ENCODE peak calls at places on chromosomes 5 and 9, in four cellular contexts. One of them, this sample, is unnamed.

GRCh38 chr9:16830806-16831205 is 39.7 kb downstream of the BNC2 start:
- DNase-seq in EL: no peak
- DNase-seq in stomach: no peak
- DNase-seq in MCF 10A: no peak
- DNase-seq in this sample: no peak

GRCh38 chr5:169251685-169252084 is 49.3 kb downstream of the SLIT3 start:
- DNase-seq in MCF 10A: no peak
- DNase-seq in EL: peak
- DNase-seq in stomach: no peak
- DNase-seq in this sample: peak

GRCh38 chr5:68482199-68482598 is 266.6 kb downstream of the PIK3R1 start:
- DNase-seq in stomach: no peak
- DNase-seq in MCF 10A: no peak
- DNase-seq in EL: no peak
- DNase-seq in this sample: no peak

GRCh38 chr5:132765311-132766019 is 11.6 kb downstream of the SEPTIN8 start:
- DNase-seq in stomach: no peak
- DNase-seq in EL: no peak
- DNase-seq in MCF 10A: no peak
- DNase-seq in this sample: peak

GRCh38 chr5:77952811-77953210 is 176.7 kb upstream of the TBCA start:
- DNase-seq in stomach: no peak
- DNase-seq in MCF 10A: no peak
- DNase-seq in EL: peak
- DNase-seq in this sample: no peak

GRCh38 chr9:115002371-115003120 is 72.2 kb upstream of the TNFSF8 start:
- DNase-seq in MCF 10A: no peak
- DNase-seq in EL: no peak
- DNase-seq in stomach: no peak
- DNase-seq in this sample: no peak

GRCh38 chr5:110376281-110376916 is 350.1 kb downstream of the TMEM232 start:
- DNase-seq in EL: peak
- DNase-seq in stomach: no peak
- DNase-seq in MCF 10A: no peak
- DNase-seq in this sample: peak

GRCh38 chr5:171782332-171782966 is 3.2 kb upstream of the SMIM23 start:
- DNase-seq in MCF 10A: no peak
- DNase-seq in stomach: no peak
- DNase-seq in EL: no peak
- DNase-seq in this sample: no peak

GRCh38 chr5:174323878-174324281 is 278.4 kb downstream of the NSG2 start:
- DNase-seq in MCF 10A: peak
- DNase-seq in EL: peak
- DNase-seq in stomach: no peak
- DNase-seq in this sample: peak

GRCh38 chr9:133771486-133772482 is 33.6 kb upstream of the SARDH start:
- DNase-seq in EL: no peak
- DNase-seq in MCF 10A: no peak
- DNase-seq in stomach: no peak
- DNase-seq in this sample: peak

GRCh38 chr9:78713746-78714405 is 417.0 kb downstream of the PSAT1 start:
- DNase-seq in stomach: no peak
- DNase-seq in EL: peak
- DNase-seq in MCF 10A: no peak
- DNase-seq in this sample: no peak

GRCh38 chr5:131185523-131186104 is 14.9 kb downstream of the LYRM7 start:
- DNase-seq in EL: no peak
- DNase-seq in MCF 10A: no peak
- DNase-seq in stomach: no peak
- DNase-seq in this sample: no peak

GRCh38 chr9:133737071-133737773 is 930 bp downstream of the SARDH start:
- DNase-seq in stomach: peak
- DNase-seq in MCF 10A: no peak
- DNase-seq in EL: no peak
- DNase-seq in this sample: no peak

GRCh38 chr5:161535762-161536161 is 10.8 kb downstream of the GABRB2 start:
- DNase-seq in EL: no peak
- DNase-seq in MCF 10A: peak
- DNase-seq in stomach: no peak
- DNase-seq in this sample: peak

GRCh38 chr5:89457411-89458329 is 574.7 kb upstream of the MEF2C start:
- DNase-seq in EL: peak
- DNase-seq in stomach: no peak
- DNase-seq in MCF 10A: peak
- DNase-seq in this sample: peak

GRCh38 chr9:130805510-130806387 is 29.3 kb upstream of the ABL1 start:
- DNase-seq in EL: peak
- DNase-seq in stomach: no peak
- DNase-seq in MCF 10A: no peak
- DNase-seq in this sample: no peak

GRCh38 chr9:126777733-126778132 is 27.1 kb upstream of the ZBTB43 start:
- DNase-seq in stomach: no peak
- DNase-seq in MCF 10A: peak
- DNase-seq in EL: no peak
- DNase-seq in this sample: peak

GRCh38 chr9:126650830-126651341 is 37.2 kb downstream of the LMX1B start:
- DNase-seq in stomach: no peak
- DNase-seq in MCF 10A: no peak
- DNase-seq in EL: no peak
- DNase-seq in this sample: no peak

GRCh38 chr5:95794070-95794516 is 28.4 kb downstream of the GLRX start:
- DNase-seq in MCF 10A: no peak
- DNase-seq in EL: peak
- DNase-seq in stomach: no peak
- DNase-seq in this sample: peak

GRCh38 chr9:104009853-104010252 is 84.3 kb upstream of the SMC2 start:
- DNase-seq in stomach: no peak
- DNase-seq in MCF 10A: peak
- DNase-seq in EL: peak
- DNase-seq in this sample: no peak

GRCh38 chr9:86788456-86788855 is 158.8 kb downstream of the GAS1 start:
- DNase-seq in EL: peak
- DNase-seq in MCF 10A: no peak
- DNase-seq in stomach: no peak
- DNase-seq in this sample: no peak

GRCh38 chr9:109865521-109865920 is 85.5 kb downstream of the PALM2AKAP2 start:
- DNase-seq in stomach: no peak
- DNase-seq in MCF 10A: no peak
- DNase-seq in EL: no peak
- DNase-seq in this sample: no peak

GRCh38 chr5:131974622-131974955 is 29.1 kb upstream of the MEIKIN start:
- DNase-seq in MCF 10A: no peak
- DNase-seq in stomach: no peak
- DNase-seq in EL: no peak
- DNase-seq in this sample: peak

GRCh38 chr5:28448791-28449190 is 1410.4 kb upstream of the CDH9 start:
- DNase-seq in EL: no peak
- DNase-seq in MCF 10A: no peak
- DNase-seq in stomach: no peak
- DNase-seq in this sample: no peak

GRCh38 chr5:60209146-60209840 is 315.8 kb upstream of the PDE4D start:
- DNase-seq in MCF 10A: no peak
- DNase-seq in stomach: no peak
- DNase-seq in EL: no peak
- DNase-seq in this sample: no peak

GRCh38 chr5:68369436-68370125 is 154.0 kb downstream of the PIK3R1 start:
- DNase-seq in MCF 10A: no peak
- DNase-seq in EL: no peak
- DNase-seq in stomach: no peak
- DNase-seq in this sample: no peak

GRCh38 chr5:179974946-179975712 is 67.4 kb upstream of the TBC1D9B start:
- DNase-seq in MCF 10A: peak
- DNase-seq in EL: peak
- DNase-seq in stomach: no peak
- DNase-seq in this sample: peak